ENCODE peak calls at places on chromosomes 16 and 17, in nine cellular contexts. One of them, this sample, is unnamed.
A peak's percentile ranks its signal among the peaks of the same experiment; 100 is the strongest.

GRCh38 chr16:58417600-58417999 is 25.3 kb downstream of the GINS3 start:
- DNase-seq in neural progenitor cell: no peak
- DNase-seq in PC-3: no peak
- DNase-seq in prostate gland: no peak
- DNase-seq in ovary: no peak
- DNase-seq in SK-N-SH: peak; percentile 49
- DNase-seq in NT2/D1: no peak
- DNase-seq in sigmoid colon: no peak
- DNase-seq in neuronal stem cell: no peak
- DNase-seq in this sample: no peak

GRCh38 chr16:43294-43693 is 10.1 kb downstream of the POLR3K start:
- DNase-seq in neural progenitor cell: no peak
- DNase-seq in PC-3: no peak
- DNase-seq in prostate gland: no peak
- DNase-seq in ovary: no peak
- DNase-seq in SK-N-SH: no peak
- DNase-seq in NT2/D1: no peak
- DNase-seq in sigmoid colon: no peak
- DNase-seq in neuronal stem cell: no peak
- DNase-seq in this sample: no peak

GRCh38 chr16:72415379-72415778 is 243.4 kb upstream of the PMFBP1 start:
- DNase-seq in neural progenitor cell: no peak
- DNase-seq in PC-3: no peak
- DNase-seq in prostate gland: no peak
- DNase-seq in ovary: no peak
- DNase-seq in SK-N-SH: no peak
- DNase-seq in NT2/D1: no peak
- DNase-seq in sigmoid colon: no peak
- DNase-seq in neuronal stem cell: no peak
- DNase-seq in this sample: no peak

GRCh38 chr16:12236491-12237030 is 260.0 kb downstream of the SNX29 start:
- DNase-seq in neural progenitor cell: no peak
- DNase-seq in PC-3: no peak
- DNase-seq in prostate gland: no peak
- DNase-seq in ovary: no peak
- DNase-seq in SK-N-SH: no peak
- DNase-seq in NT2/D1: no peak
- DNase-seq in sigmoid colon: no peak
- DNase-seq in neuronal stem cell: no peak
- DNase-seq in this sample: no peak

GRCh38 chr16:3952342-3953131 is 72.0 kb upstream of the CREBBP start:
- DNase-seq in neural progenitor cell: peak; percentile 53
- DNase-seq in PC-3: no peak
- DNase-seq in prostate gland: no peak
- DNase-seq in ovary: no peak
- DNase-seq in SK-N-SH: no peak
- DNase-seq in NT2/D1: no peak
- DNase-seq in sigmoid colon: peak; percentile 90
- DNase-seq in neuronal stem cell: no peak
- DNase-seq in this sample: peak; percentile 52

GRCh38 chr17:47735536-47736011 is 2.5 kb downstream of the TBX21 start:
- DNase-seq in neural progenitor cell: no peak
- DNase-seq in PC-3: no peak
- DNase-seq in prostate gland: no peak
- DNase-seq in ovary: no peak
- DNase-seq in SK-N-SH: peak; percentile 12
- DNase-seq in NT2/D1: no peak
- DNase-seq in sigmoid colon: peak; percentile 56
- DNase-seq in neuronal stem cell: no peak
- DNase-seq in this sample: no peak

GRCh38 chr17:77399319-77399959 is 258.7 kb downstream of the SEC14L1 start:
- DNase-seq in neural progenitor cell: no peak
- DNase-seq in PC-3: no peak
- DNase-seq in prostate gland: no peak
- DNase-seq in ovary: no peak
- DNase-seq in SK-N-SH: no peak
- DNase-seq in NT2/D1: no peak
- DNase-seq in sigmoid colon: no peak
- DNase-seq in neuronal stem cell: no peak
- DNase-seq in this sample: no peak

GRCh38 chr17:147796-148740 is 10.7 kb downstream of the SCGB1C2 start:
- DNase-seq in neural progenitor cell: no peak
- DNase-seq in PC-3: no peak
- DNase-seq in prostate gland: no peak
- DNase-seq in ovary: peak; percentile 5
- DNase-seq in SK-N-SH: no peak
- DNase-seq in NT2/D1: no peak
- DNase-seq in sigmoid colon: peak; percentile 46
- DNase-seq in neuronal stem cell: no peak
- DNase-seq in this sample: no peak

GRCh38 chr17:67069591-67070136 is 25.3 kb downstream of the CACNG1 start:
- DNase-seq in neural progenitor cell: no peak
- DNase-seq in PC-3: no peak
- DNase-seq in prostate gland: no peak
- DNase-seq in ovary: no peak
- DNase-seq in SK-N-SH: no peak
- DNase-seq in NT2/D1: no peak
- DNase-seq in sigmoid colon: no peak
- DNase-seq in neuronal stem cell: no peak
- DNase-seq in this sample: no peak

GRCh38 chr16:554297-554621 is 5.9 kb upstream of the PRR35 start:
- DNase-seq in neural progenitor cell: no peak
- DNase-seq in PC-3: no peak
- DNase-seq in prostate gland: no peak
- DNase-seq in ovary: no peak
- DNase-seq in SK-N-SH: no peak
- DNase-seq in NT2/D1: no peak
- DNase-seq in sigmoid colon: no peak
- DNase-seq in neuronal stem cell: no peak
- DNase-seq in this sample: no peak

GRCh38 chr16:58339452-58339938 is 44.7 kb upstream of the PRSS54 start:
- DNase-seq in neural progenitor cell: peak; percentile 51
- DNase-seq in PC-3: peak; percentile 50
- DNase-seq in prostate gland: no peak
- DNase-seq in ovary: no peak
- DNase-seq in SK-N-SH: peak; percentile 47
- DNase-seq in NT2/D1: peak; percentile 50
- DNase-seq in sigmoid colon: no peak
- DNase-seq in neuronal stem cell: no peak
- DNase-seq in this sample: peak; percentile 46

GRCh38 chr17:15659236-15659635 is 24.9 kb downstream of the TRIM16 start:
- DNase-seq in neural progenitor cell: no peak
- DNase-seq in PC-3: no peak
- DNase-seq in prostate gland: no peak
- DNase-seq in ovary: no peak
- DNase-seq in SK-N-SH: no peak
- DNase-seq in NT2/D1: no peak
- DNase-seq in sigmoid colon: no peak
- DNase-seq in neuronal stem cell: no peak
- DNase-seq in this sample: no peak

GRCh38 chr17:81934098-81934757 is 2.9 kb downstream of the PYCR1 start:
- DNase-seq in neural progenitor cell: no peak
- DNase-seq in PC-3: no peak
- DNase-seq in prostate gland: no peak
- DNase-seq in ovary: no peak
- DNase-seq in SK-N-SH: no peak
- DNase-seq in NT2/D1: no peak
- DNase-seq in sigmoid colon: no peak
- DNase-seq in neuronal stem cell: no peak
- DNase-seq in this sample: no peak

GRCh38 chr17:81933178-81933699 is 3.9 kb downstream of the PYCR1 start:
- DNase-seq in neural progenitor cell: no peak
- DNase-seq in PC-3: no peak
- DNase-seq in prostate gland: no peak
- DNase-seq in ovary: no peak
- DNase-seq in SK-N-SH: no peak
- DNase-seq in NT2/D1: no peak
- DNase-seq in sigmoid colon: no peak
- DNase-seq in neuronal stem cell: no peak
- DNase-seq in this sample: no peak

GRCh38 chr17:81934850-81935708 is 2.0 kb downstream of the PYCR1 start:
- DNase-seq in neural progenitor cell: no peak
- DNase-seq in PC-3: no peak
- DNase-seq in prostate gland: no peak
- DNase-seq in ovary: no peak
- DNase-seq in SK-N-SH: no peak
- DNase-seq in NT2/D1: no peak
- DNase-seq in sigmoid colon: no peak
- DNase-seq in neuronal stem cell: no peak
- DNase-seq in this sample: no peak

GRCh38 chr17:81932333-81932983 is 4.6 kb downstream of the PYCR1 start:
- DNase-seq in neural progenitor cell: no peak
- DNase-seq in PC-3: no peak
- DNase-seq in prostate gland: no peak
- DNase-seq in ovary: no peak
- DNase-seq in SK-N-SH: no peak
- DNase-seq in NT2/D1: no peak
- DNase-seq in sigmoid colon: no peak
- DNase-seq in neuronal stem cell: no peak
- DNase-seq in this sample: no peak

GRCh38 chr17:81935709-81936084 is 1.4 kb downstream of the PYCR1 start:
- DNase-seq in neural progenitor cell: no peak
- DNase-seq in PC-3: no peak
- DNase-seq in prostate gland: no peak
- DNase-seq in ovary: no peak
- DNase-seq in SK-N-SH: no peak
- DNase-seq in NT2/D1: no peak
- DNase-seq in sigmoid colon: no peak
- DNase-seq in neuronal stem cell: no peak
- DNase-seq in this sample: no peak
- H3K4me3 ChIP-seq in neural progenitor cell: no peak overlapping the region
- H3K4me3 ChIP-seq in PC-3: peak overlapping the region; percentile 85
- H3K4me3 ChIP-seq in prostate gland: no peak overlapping the region
- H3K4me3 ChIP-seq in ovary: no peak overlapping the region
- H3K4me3 ChIP-seq in SK-N-SH: peak overlapping the region; percentile 24
- H3K4me3 ChIP-seq in NT2/D1: peak overlapping the region; percentile 11
- H3K4me3 ChIP-seq in sigmoid colon: no peak overlapping the region
- H3K4me3 ChIP-seq in neuronal stem cell: peak overlapping the region; percentile 9
- H3K4me3 ChIP-seq in this sample: peak overlapping the region; percentile 96

GRCh38 chr17:73163043-73163442 is 1.8 kb upstream of the SSTR2 start:
- DNase-seq in neural progenitor cell: no peak
- DNase-seq in PC-3: no peak
- DNase-seq in prostate gland: no peak
- DNase-seq in ovary: no peak
- DNase-seq in SK-N-SH: no peak
- DNase-seq in NT2/D1: no peak
- DNase-seq in sigmoid colon: no peak
- DNase-seq in neuronal stem cell: no peak
- DNase-seq in this sample: no peak

GRCh38 chr17:73168667-73169066 is 3.9 kb downstream of the SSTR2 start:
- DNase-seq in neural progenitor cell: no peak
- DNase-seq in PC-3: no peak
- DNase-seq in prostate gland: no peak
- DNase-seq in ovary: no peak
- DNase-seq in SK-N-SH: no peak
- DNase-seq in NT2/D1: no peak
- DNase-seq in sigmoid colon: no peak
- DNase-seq in neuronal stem cell: no peak
- DNase-seq in this sample: no peak

GRCh38 chr17:73170324-73170723 is 5.5 kb downstream of the SSTR2 start:
- DNase-seq in neural progenitor cell: no peak
- DNase-seq in PC-3: no peak
- DNase-seq in prostate gland: no peak
- DNase-seq in ovary: no peak
- DNase-seq in SK-N-SH: no peak
- DNase-seq in NT2/D1: no peak
- DNase-seq in sigmoid colon: no peak
- DNase-seq in neuronal stem cell: no peak
- DNase-seq in this sample: no peak

GRCh38 chr17:73165616-73166404 is 1.0 kb downstream of the SSTR2 start:
- DNase-seq in neural progenitor cell: peak; percentile 68
- DNase-seq in PC-3: no peak
- DNase-seq in prostate gland: no peak
- DNase-seq in ovary: no peak
- DNase-seq in SK-N-SH: peak; percentile 75
- DNase-seq in NT2/D1: no peak
- DNase-seq in sigmoid colon: no peak
- DNase-seq in neuronal stem cell: peak; percentile 17
- DNase-seq in this sample: no peak

GRCh38 chr17:73166731-73167581 is 2.1 kb downstream of the SSTR2 start:
- DNase-seq in neural progenitor cell: no peak
- DNase-seq in PC-3: no peak
- DNase-seq in prostate gland: no peak
- DNase-seq in ovary: no peak
- DNase-seq in SK-N-SH: no peak
- DNase-seq in NT2/D1: no peak
- DNase-seq in sigmoid colon: no peak
- DNase-seq in neuronal stem cell: no peak
- DNase-seq in this sample: no peak
- H3K27me3 ChIP-seq in neural progenitor cell: peaks cover 63% of the 10 kb centered on the region
- H3K27me3 ChIP-seq in PC-3: peaks cover 54% of the 10 kb centered on the region
- H3K27me3 ChIP-seq in prostate gland: peaks cover 21% of the 10 kb centered on the region
- H3K27me3 ChIP-seq in ovary: no peaks in the 10 kb centered on the region
- H3K27me3 ChIP-seq in SK-N-SH: peaks cover 34% of the 10 kb centered on the region
- H3K27me3 ChIP-seq in NT2/D1: peaks cover 62% of the 10 kb centered on the region
- H3K27me3 ChIP-seq in sigmoid colon: peaks cover 79% of the 10 kb centered on the region
- H3K27me3 ChIP-seq in neuronal stem cell: peaks cover 48% of the 10 kb centered on the region
- H3K27me3 ChIP-seq in this sample: peaks cover 46% of the 10 kb centered on the region

DNA sequence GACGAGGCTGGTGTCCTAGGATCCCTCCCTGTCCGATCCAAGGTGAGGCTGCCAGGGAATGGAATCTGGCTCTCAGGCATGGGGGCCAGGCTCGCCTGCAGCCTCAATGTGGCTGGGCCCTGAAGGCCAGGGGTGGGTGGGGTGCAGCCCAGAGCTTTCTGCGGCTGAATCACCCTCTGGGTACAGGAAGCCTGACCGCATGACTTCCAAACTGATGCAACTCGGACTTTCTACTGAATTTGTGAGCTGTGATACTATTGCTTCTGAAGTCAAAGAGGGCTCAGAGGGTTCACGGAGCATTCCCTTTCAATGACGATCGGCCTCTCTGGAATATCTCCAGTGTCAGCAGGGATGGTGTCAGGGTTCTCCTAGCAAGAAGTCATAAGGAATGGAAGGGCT is 123.7 kb downstream of the METRNL start:
- DNase-seq in neural progenitor cell: no peak
- DNase-seq in PC-3: no peak
- DNase-seq in prostate gland: peak; percentile 4
- DNase-seq in ovary: peak; percentile 6
- DNase-seq in SK-N-SH: no peak
- DNase-seq in NT2/D1: no peak
- DNase-seq in sigmoid colon: peak; percentile 88
- DNase-seq in neuronal stem cell: no peak
- DNase-seq in this sample: peak; percentile 98
- H3K9me3 ChIP-seq in neural progenitor cell: no peaks in the 10 kb centered on the region
- H3K9me3 ChIP-seq in PC-3: no peaks in the 10 kb centered on the region
- H3K9me3 ChIP-seq in prostate gland: no peaks in the 10 kb centered on the region
- H3K9me3 ChIP-seq in ovary: no peaks in the 10 kb centered on the region
- H3K9me3 ChIP-seq in SK-N-SH: no peaks in the 10 kb centered on the region
- H3K9me3 ChIP-seq in NT2/D1: peaks cover 35% of the 10 kb centered on the region
- H3K9me3 ChIP-seq in sigmoid colon: no peaks in the 10 kb centered on the region
- H3K9me3 ChIP-seq in neuronal stem cell: peaks cover 34% of the 10 kb centered on the region
- H3K9me3 ChIP-seq in this sample: peaks cover 2% of the 10 kb centered on the region

GRCh38 chr17:35586569-35587073 is 501 bp upstream of the AP2B1 start:
- DNase-seq in neural progenitor cell: no peak
- DNase-seq in PC-3: no peak
- DNase-seq in prostate gland: no peak
- DNase-seq in ovary: no peak
- DNase-seq in SK-N-SH: no peak
- DNase-seq in NT2/D1: no peak
- DNase-seq in sigmoid colon: no peak
- DNase-seq in neuronal stem cell: no peak
- DNase-seq in this sample: no peak
- H3K4me3 ChIP-seq in neural progenitor cell: peak overlapping the region; percentile 74
- H3K4me3 ChIP-seq in PC-3: peak overlapping the region; percentile 97
- H3K4me3 ChIP-seq in prostate gland: peak overlapping the region; percentile 84
- H3K4me3 ChIP-seq in ovary: peak overlapping the region; percentile 93
- H3K4me3 ChIP-seq in SK-N-SH: peak overlapping the region; percentile 73
- H3K4me3 ChIP-seq in NT2/D1: peak overlapping the region; percentile 92
- H3K4me3 ChIP-seq in sigmoid colon: peak overlapping the region; percentile 77
- H3K4me3 ChIP-seq in neuronal stem cell: peak overlapping the region; percentile 74
- H3K4me3 ChIP-seq in this sample: peak overlapping the region; percentile 100

This sample was measured in MG63.